ENCODE peak calls at places on chromosomes 13 and 19, in nine cellular contexts. C is NB4, O is AG08395, B is ascending aorta, E is GM23248, T is adrenal gland, I is RWPE1, W is HepG2, S is GM12892. R is an unnamed sample.

GRCh38 chr19:17794412-17794730 is 567 bp upstream of the B3GNT3 start:
- DNase-seq in C (no peak), O (no peak), B (no peak), E (no peak), T (no peak), I (no peak), W (no peak), S (no peak), R (no peak)

GRCh38 chr19:28847468-28847867 is 365.5 kb downstream of the UQCRFS1 start:
- DNase-seq in C (peak), O (peak), B (no peak), E (peak), T (no peak), I (no peak), W (no peak), S (no peak), R (no peak)

GRCh38 chr13:27622881-27623280 is 1.2 kb downstream of the POLR1D start:
- DNase-seq in C (peak), O (no peak), B (no peak), E (no peak), T (no peak), I (no peak), W (no peak), S (no peak), R (no peak)

GRCh38 chr13:85277753-85278152 is 521.5 kb downstream of the SLITRK6 start:
- DNase-seq in C (no peak), O (no peak), B (no peak), E (no peak), T (no peak), I (peak), W (peak), S (no peak), R (peak)

GRCh38 chr13:50309872-50310594 is 294.8 kb downstream of the KCNRG start:
- DNase-seq in C (no peak), O (no peak), B (no peak), E (no peak), T (no peak), I (no peak), W (peak), S (no peak), R (no peak)

GRCh38 chr19:41753936-41754529 is 1.3 kb upstream of the CEACAM6 start:
- DNase-seq in C (peak), O (peak), B (no peak), E (peak), T (peak), I (peak), W (peak), S (no peak), R (peak)

GRCh38 chr13:26996965-26997752 is 174.5 kb downstream of the USP12 start:
- DNase-seq in C (peak), O (no peak), B (no peak), E (no peak), T (no peak), I (no peak), W (no peak), S (peak), R (no peak)

GRCh38 chr19:7480222-7480974 is 8.4 kb downstream of the PEX11G start:
- DNase-seq in C (no peak), O (no peak), B (no peak), E (no peak), T (peak), I (no peak), W (no peak), S (no peak), R (no peak)

R was measured in epithelial cell of esophagus.